ENCODE peak calls at places on chromosomes 13 and 19, in six cellular contexts. One of them, this sample, is unnamed.

GRCh38 chr19:34226036-34226435 is 28.3 kb upstream of the GARRE1 start:
- DNase-seq in EL: no peak
- DNase-seq in neural crest cell: no peak
- DNase-seq in SK-N-SH: no peak
- DNase-seq in lower lobe of right lung: no peak
- DNase-seq in NCI-H748 treated with DMSO at 0.1 percent for 48 hours: no peak
- DNase-seq in this sample: no peak

GRCh38 chr19:52646571-52647222 is 8.5 kb upstream of the ZNF83 start:
- DNase-seq in EL: no peak
- DNase-seq in neural crest cell: no peak
- DNase-seq in SK-N-SH: no peak
- DNase-seq in lower lobe of right lung: no peak
- DNase-seq in NCI-H748 treated with DMSO at 0.1 percent for 48 hours: no peak
- DNase-seq in this sample: no peak

GRCh38 chr13:97139704-97140103 is 82.4 kb upstream of the MBNL2 start:
- DNase-seq in EL: peak
- DNase-seq in neural crest cell: no peak
- DNase-seq in SK-N-SH: no peak
- DNase-seq in lower lobe of right lung: no peak
- DNase-seq in NCI-H748 treated with DMSO at 0.1 percent for 48 hours: no peak
- DNase-seq in this sample: no peak

GRCh38 chr13:93881418-93881817 is 598.1 kb downstream of the DCT start:
- DNase-seq in EL: peak
- DNase-seq in neural crest cell: no peak
- DNase-seq in SK-N-SH: no peak
- DNase-seq in lower lobe of right lung: no peak
- DNase-seq in NCI-H748 treated with DMSO at 0.1 percent for 48 hours: no peak
- DNase-seq in this sample: no peak

GRCh38 chr13:94550030-94550738 is 45.8 kb downstream of the TGDS start:
- DNase-seq in EL: peak
- DNase-seq in neural crest cell: no peak
- DNase-seq in SK-N-SH: no peak
- DNase-seq in lower lobe of right lung: no peak
- DNase-seq in NCI-H748 treated with DMSO at 0.1 percent for 48 hours: peak
- DNase-seq in this sample: no peak

GRCh38 chr19:41862445-41862986 is 2.5 kb downstream of the RPS19 start:
- DNase-seq in EL: no peak
- DNase-seq in neural crest cell: no peak
- DNase-seq in SK-N-SH: no peak
- DNase-seq in lower lobe of right lung: no peak
- DNase-seq in NCI-H748 treated with DMSO at 0.1 percent for 48 hours: no peak
- DNase-seq in this sample: no peak

GRCh38 chr13:75135325-75135825 is 346.6 kb downstream of the TBC1D4 start:
- DNase-seq in EL: peak
- DNase-seq in neural crest cell: no peak
- DNase-seq in SK-N-SH: no peak
- DNase-seq in lower lobe of right lung: no peak
- DNase-seq in NCI-H748 treated with DMSO at 0.1 percent for 48 hours: no peak
- DNase-seq in this sample: no peak

GRCh38 chr13:92802776-92803175 is 423.8 kb upstream of the GPC6 start:
- DNase-seq in EL: peak
- DNase-seq in neural crest cell: no peak
- DNase-seq in SK-N-SH: no peak
- DNase-seq in lower lobe of right lung: no peak
- DNase-seq in NCI-H748 treated with DMSO at 0.1 percent for 48 hours: no peak
- DNase-seq in this sample: no peak

GRCh38 chr19:18167975-18168645 is 5.5 kb upstream of the IFI30 start:
- DNase-seq in EL: peak
- DNase-seq in neural crest cell: peak
- DNase-seq in SK-N-SH: peak
- DNase-seq in lower lobe of right lung: peak
- DNase-seq in NCI-H748 treated with DMSO at 0.1 percent for 48 hours: no peak
- DNase-seq in this sample: peak

GRCh38 chr13:106847049-106847448 is 279.1 kb upstream of the ARGLU1 start:
- DNase-seq in EL: no peak
- DNase-seq in neural crest cell: no peak
- DNase-seq in SK-N-SH: no peak
- DNase-seq in lower lobe of right lung: no peak
- DNase-seq in NCI-H748 treated with DMSO at 0.1 percent for 48 hours: no peak
- DNase-seq in this sample: no peak

GRCh38 chr19:5624741-5625140 is 1.9 kb downstream of the SAFB start:
- DNase-seq in EL: no peak
- DNase-seq in neural crest cell: no peak
- DNase-seq in SK-N-SH: no peak
- DNase-seq in lower lobe of right lung: no peak
- DNase-seq in NCI-H748 treated with DMSO at 0.1 percent for 48 hours: no peak
- DNase-seq in this sample: no peak

GRCh38 chr13:30830638-30830965 is 75.5 kb upstream of the MEDAG start:
- DNase-seq in EL: peak
- DNase-seq in neural crest cell: no peak
- DNase-seq in SK-N-SH: no peak
- DNase-seq in lower lobe of right lung: no peak
- DNase-seq in NCI-H748 treated with DMSO at 0.1 percent for 48 hours: no peak
- DNase-seq in this sample: no peak

GRCh38 chr19:1308718-1309117 is 23.0 kb downstream of the EFNA2 start:
- DNase-seq in EL: no peak
- DNase-seq in neural crest cell: no peak
- DNase-seq in SK-N-SH: no peak
- DNase-seq in lower lobe of right lung: no peak
- DNase-seq in NCI-H748 treated with DMSO at 0.1 percent for 48 hours: no peak
- DNase-seq in this sample: no peak

GRCh38 chr19:51164215-51164614 is 22.1 kb downstream of the SIGLEC7 start:
- DNase-seq in EL: no peak
- DNase-seq in neural crest cell: no peak
- DNase-seq in SK-N-SH: no peak
- DNase-seq in lower lobe of right lung: no peak
- DNase-seq in NCI-H748 treated with DMSO at 0.1 percent for 48 hours: no peak
- DNase-seq in this sample: no peak

GRCh38 chr13:44141725-44142539 is 231.7 kb upstream of the SERP2 start:
- DNase-seq in EL: peak
- DNase-seq in neural crest cell: peak
- DNase-seq in SK-N-SH: peak
- DNase-seq in lower lobe of right lung: peak
- DNase-seq in NCI-H748 treated with DMSO at 0.1 percent for 48 hours: peak
- DNase-seq in this sample: peak

GRCh38 chr13:100721885-100722512 is 47.4 kb upstream of the TMTC4 start:
- DNase-seq in EL: peak
- DNase-seq in neural crest cell: peak
- DNase-seq in SK-N-SH: peak
- DNase-seq in lower lobe of right lung: no peak
- DNase-seq in NCI-H748 treated with DMSO at 0.1 percent for 48 hours: peak
- DNase-seq in this sample: no peak

GRCh38 chr19:916645-917322 is 349 bp upstream of the KISS1R start:
- DNase-seq in EL: no peak
- DNase-seq in neural crest cell: no peak
- DNase-seq in SK-N-SH: peak
- DNase-seq in lower lobe of right lung: no peak
- DNase-seq in NCI-H748 treated with DMSO at 0.1 percent for 48 hours: no peak
- DNase-seq in this sample: no peak

GRCh38 chr19:2237051-2237868 is 636 bp downstream of the SF3A2 start:
- DNase-seq in EL: no peak
- DNase-seq in neural crest cell: no peak
- DNase-seq in SK-N-SH: no peak
- DNase-seq in lower lobe of right lung: no peak
- DNase-seq in NCI-H748 treated with DMSO at 0.1 percent for 48 hours: no peak
- DNase-seq in this sample: no peak

GRCh38 chr19:3471954-3472655 is 8.2 kb downstream of the SMIM24 start:
- DNase-seq in EL: no peak
- DNase-seq in neural crest cell: peak
- DNase-seq in SK-N-SH: peak
- DNase-seq in lower lobe of right lung: no peak
- DNase-seq in NCI-H748 treated with DMSO at 0.1 percent for 48 hours: no peak
- DNase-seq in this sample: peak

GRCh38 chr13:105655046-105655445 is 880.4 kb downstream of the EFNB2 start:
- DNase-seq in EL: peak
- DNase-seq in neural crest cell: no peak
- DNase-seq in SK-N-SH: no peak
- DNase-seq in lower lobe of right lung: no peak
- DNase-seq in NCI-H748 treated with DMSO at 0.1 percent for 48 hours: no peak
- DNase-seq in this sample: no peak

GRCh38 chr13:67299072-67299635 is 69.0 kb upstream of the PCDH9 start:
- DNase-seq in EL: peak
- DNase-seq in neural crest cell: no peak
- DNase-seq in SK-N-SH: no peak
- DNase-seq in lower lobe of right lung: no peak
- DNase-seq in NCI-H748 treated with DMSO at 0.1 percent for 48 hours: no peak
- DNase-seq in this sample: no peak

GRCh38 chr13:40503966-40504591 is 162.4 kb downstream of the FOXO1 start:
- DNase-seq in EL: peak
- DNase-seq in neural crest cell: no peak
- DNase-seq in SK-N-SH: no peak
- DNase-seq in lower lobe of right lung: no peak
- DNase-seq in NCI-H748 treated with DMSO at 0.1 percent for 48 hours: no peak
- DNase-seq in this sample: no peak

GRCh38 chr19:40623403-40624239 is 22.5 kb downstream of the LTBP4 start:
- DNase-seq in EL: no peak
- DNase-seq in neural crest cell: no peak
- DNase-seq in SK-N-SH: peak
- DNase-seq in lower lobe of right lung: peak
- DNase-seq in NCI-H748 treated with DMSO at 0.1 percent for 48 hours: peak
- DNase-seq in this sample: peak

GRCh38 chr13:67588607-67589006 is 358.5 kb upstream of the PCDH9 start:
- DNase-seq in EL: no peak
- DNase-seq in neural crest cell: no peak
- DNase-seq in SK-N-SH: no peak
- DNase-seq in lower lobe of right lung: no peak
- DNase-seq in NCI-H748 treated with DMSO at 0.1 percent for 48 hours: no peak
- DNase-seq in this sample: no peak

GRCh38 chr19:4523306-4524110 is 5.2 kb upstream of the PLIN4 start:
- DNase-seq in EL: peak
- DNase-seq in neural crest cell: peak
- DNase-seq in SK-N-SH: peak
- DNase-seq in lower lobe of right lung: peak
- DNase-seq in NCI-H748 treated with DMSO at 0.1 percent for 48 hours: no peak
- DNase-seq in this sample: peak

GRCh38 chr13:112997188-112998135 is 28.4 kb downstream of the MCF2L start:
- DNase-seq in EL: no peak
- DNase-seq in neural crest cell: no peak
- DNase-seq in SK-N-SH: no peak
- DNase-seq in lower lobe of right lung: no peak
- DNase-seq in NCI-H748 treated with DMSO at 0.1 percent for 48 hours: no peak
- DNase-seq in this sample: no peak

GRCh38 chr13:110524484-110525254 is 36.9 kb downstream of the RAB20 start:
- DNase-seq in EL: no peak
- DNase-seq in neural crest cell: no peak
- DNase-seq in SK-N-SH: peak
- DNase-seq in lower lobe of right lung: peak
- DNase-seq in NCI-H748 treated with DMSO at 0.1 percent for 48 hours: no peak
- DNase-seq in this sample: peak

GRCh38 chr19:49441210-49441959 is at the start of gene SLC17A7:
- DNase-seq in EL: peak
- DNase-seq in neural crest cell: no peak
- DNase-seq in SK-N-SH: peak
- DNase-seq in lower lobe of right lung: no peak
- DNase-seq in NCI-H748 treated with DMSO at 0.1 percent for 48 hours: peak
- DNase-seq in this sample: no peak

GRCh38 chr13:37886879-37887278 is 17.3 kb upstream of the TRPC4 start:
- DNase-seq in EL: no peak
- DNase-seq in neural crest cell: no peak
- DNase-seq in SK-N-SH: no peak
- DNase-seq in lower lobe of right lung: no peak
- DNase-seq in NCI-H748 treated with DMSO at 0.1 percent for 48 hours: no peak
- DNase-seq in this sample: no peak

GRCh38 chr19:16496613-16496983 is 404 bp downstream of the C19orf44 start:
- DNase-seq in EL: peak
- DNase-seq in neural crest cell: no peak
- DNase-seq in SK-N-SH: no peak
- DNase-seq in lower lobe of right lung: no peak
- DNase-seq in NCI-H748 treated with DMSO at 0.1 percent for 48 hours: no peak
- DNase-seq in this sample: peak

GRCh38 chr19:16376241-16376640 is 51.6 kb downstream of the KLF2 start:
- DNase-seq in EL: no peak
- DNase-seq in neural crest cell: no peak
- DNase-seq in SK-N-SH: no peak
- DNase-seq in lower lobe of right lung: no peak
- DNase-seq in NCI-H748 treated with DMSO at 0.1 percent for 48 hours: no peak
- DNase-seq in this sample: no peak

GRCh38 chr19:50553134-50553703 is 15.0 kb downstream of the LRRC4B start:
- DNase-seq in EL: no peak
- DNase-seq in neural crest cell: no peak
- DNase-seq in SK-N-SH: no peak
- DNase-seq in lower lobe of right lung: no peak
- DNase-seq in NCI-H748 treated with DMSO at 0.1 percent for 48 hours: no peak
- DNase-seq in this sample: no peak

GRCh38 chr13:107642841-107643240 is 572.5 kb downstream of the LIG4 start:
- DNase-seq in EL: no peak
- DNase-seq in neural crest cell: no peak
- DNase-seq in SK-N-SH: no peak
- DNase-seq in lower lobe of right lung: no peak
- DNase-seq in NCI-H748 treated with DMSO at 0.1 percent for 48 hours: peak
- DNase-seq in this sample: no peak

GRCh38 chr13:59373341-59373740 is 790.4 kb downstream of the DIAPH3 start:
- DNase-seq in EL: no peak
- DNase-seq in neural crest cell: no peak
- DNase-seq in SK-N-SH: no peak
- DNase-seq in lower lobe of right lung: no peak
- DNase-seq in NCI-H748 treated with DMSO at 0.1 percent for 48 hours: no peak
- DNase-seq in this sample: no peak

GRCh38 chr19:49119411-49120324 is at the start of gene PPFIA3:
- DNase-seq in EL: peak
- DNase-seq in neural crest cell: peak
- DNase-seq in SK-N-SH: peak
- DNase-seq in lower lobe of right lung: peak
- DNase-seq in NCI-H748 treated with DMSO at 0.1 percent for 48 hours: no peak
- DNase-seq in this sample: peak

GRCh38 chr13:33073338-33073737 is 57.1 kb downstream of the KL start:
- DNase-seq in EL: no peak
- DNase-seq in neural crest cell: no peak
- DNase-seq in SK-N-SH: no peak
- DNase-seq in lower lobe of right lung: no peak
- DNase-seq in NCI-H748 treated with DMSO at 0.1 percent for 48 hours: peak
- DNase-seq in this sample: no peak